ENCODE peak calls at places on chromosomes 4 and X, in five cellular contexts. J, C, S, V and O are unnamed samples.

GRCh38 chr4:81359207-81359606 is 112.5 kb downstream of the RASGEF1B start:
- DNase-seq in J (no peak), C (peak; percentile 71), S (no peak), V (no peak), O (no peak)

GRCh38 chr4:91963489-91963888 is 340.3 kb upstream of the GRID2 start:
- DNase-seq in J (peak; percentile 3), C (no peak), S (no peak), V (no peak), O (no peak)

GRCh38 chrX:27583976-27584375 is 6.2 kb upstream of the DCAF8L2 start:
- DNase-seq in J (no peak), C (no peak), S (no peak), V (no peak), O (no peak)

GRCh38 chr4:96317924-96318323 is 478.0 kb downstream of the PDHA2 start:
- DNase-seq in J (no peak), C (no peak), S (no peak), V (no peak), O (no peak)

GRCh38 chr4:13777341-13777740 is 149.8 kb upstream of the BOD1L1 start:
- DNase-seq in J (no peak), C (no peak), S (no peak), V (no peak), O (no peak)

GRCh38 chr4:139368990-139369389 is 66.7 kb upstream of the NDUFC1 start:
- DNase-seq in J (no peak), C (no peak), S (no peak), V (no peak), O (no peak)

GRCh38 chr4:78704981-78705757 is 71.0 kb upstream of the BMP2K start:
- DNase-seq in J (peak; percentile 55), C (peak; percentile 51), S (no peak), V (no peak), O (no peak)

GRCh38 chrX:84907324-84907946 is 96.2 kb upstream of the APOOL start:
- DNase-seq in J (peak; percentile 0), C (peak; percentile 5), S (peak; percentile 0), V (no peak), O (no peak)

GRCh38 chrX:153669174-153669890 is 4.3 kb downstream of the PNCK start:
- DNase-seq in J (no peak), C (no peak), S (peak; percentile 46), V (peak; percentile 60), O (peak; percentile 74)

GRCh38 chr4:41787931-41788330 is 39.4 kb upstream of the PHOX2B start:
- DNase-seq in J (no peak), C (no peak), S (no peak), V (no peak), O (no peak)

GRCh38 chr4:624705-625590 is at the start of gene PDE6B:
- DNase-seq in J (no peak), C (no peak), S (no peak), V (no peak), O (no peak)

GRCh38 chrX:115047181-115047580 is 29.8 kb upstream of the IL13RA2 start:
- DNase-seq in J (no peak), C (peak; percentile 66), S (no peak), V (no peak), O (no peak)

GRCh38 chr4:3452376-3452775 is 10.6 kb downstream of the HGFAC start:
- DNase-seq in J (no peak), C (no peak), S (no peak), V (no peak), O (no peak)

GRCh38 chr4:125547842-125548241 is 233.1 kb downstream of the FAT4 start:
- DNase-seq in J (no peak), C (no peak), S (no peak), V (no peak), O (no peak)

GRCh38 chr4:80446664-80447063 is 111.1 kb downstream of the CFAP299 start:
- DNase-seq in J (no peak), C (peak; percentile 76), S (no peak), V (no peak), O (no peak)

GRCh38 chr4:71866212-71866885 is 82.5 kb upstream of the GC start:
- DNase-seq in J (no peak), C (no peak), S (no peak), V (no peak), O (no peak)

GRCh38 chr4:3862640-3863420 is 96.6 kb downstream of the ADRA2C start:
- DNase-seq in J (no peak), C (no peak), S (no peak), V (peak; percentile 77), O (peak; percentile 58)

GRCh38 chr4:152321408-152321807 is 214.5 kb downstream of the FBXW7 start:
- DNase-seq in J (no peak), C (no peak), S (no peak), V (no peak), O (no peak)

GRCh38 chr4:3689576-3690551 is 76.3 kb upstream of the ADRA2C start:
- DNase-seq in J (no peak), C (no peak), S (no peak), V (no peak), O (no peak)

GRCh38 chr4:171612907-171613306 is 200.3 kb upstream of the GALNTL6 start:
- DNase-seq in J (no peak), C (no peak), S (no peak), V (no peak), O (no peak)

GRCh38 chr4:184792950-184793555 is 32.7 kb downstream of the ACSL1 start:
- DNase-seq in J (peak; percentile 92), C (peak; percentile 89), S (no peak), V (no peak), O (no peak)

GRCh38 chr4:164779811-164780216 is 25.9 kb downstream of the SMIM31 start:
- DNase-seq in J (peak; percentile 31), C (peak; percentile 62), S (peak; percentile 28), V (peak; percentile 58), O (peak; percentile 55)

GRCh38 chrX:14409341-14409740 is 120.0 kb upstream of the GLRA2 start:
- DNase-seq in J (peak; percentile 26), C (peak; percentile 3), S (no peak), V (no peak), O (no peak)

GRCh38 chr4:15781427-15782095 is 3.4 kb downstream of the CD38 start:
- DNase-seq in J (no peak), C (no peak), S (no peak), V (no peak), O (no peak)

GRCh38 chrX:139049455-139049854 is 337.9 kb upstream of the FGF13 start:
- DNase-seq in J (no peak), C (peak; percentile 47), S (no peak), V (no peak), O (no peak)

GRCh38 chrX:37922926-37923325 is 75.6 kb upstream of the DYNLT3 start:
- DNase-seq in J (no peak), C (no peak), S (no peak), V (no peak), O (no peak)

GRCh38 chrX:70262952-70263567 is 3.1 kb upstream of the P2RY4 start:
- DNase-seq in J (peak; percentile 40), C (peak; percentile 19), S (peak; percentile 46), V (peak; percentile 58), O (no peak)

GRCh38 chr4:113837397-113837796 is 75.9 kb upstream of the CAMK2D start:
- DNase-seq in J (peak; percentile 64), C (peak; percentile 90), S (peak; percentile 84), V (no peak), O (peak; percentile 27)

GRCh38 chrX:110536788-110537187 is 178.1 kb downstream of the RTL9 start:
- DNase-seq in J (no peak), C (no peak), S (no peak), V (no peak), O (no peak)

GRCh38 chr4:116055857-116056827 is 942.7 kb upstream of the NDST4 start:
- DNase-seq in J (no peak), C (no peak), S (peak; percentile 8), V (no peak), O (no peak)

GRCh38 chrX:124690495-124690894 is 344.1 kb downstream of the SH2D1A start:
- DNase-seq in J (peak; percentile 0), C (no peak), S (no peak), V (no peak), O (no peak)

GRCh38 chr4:143658336-143658735 is 42.1 kb downstream of the FREM3 start:
- DNase-seq in J (no peak), C (no peak), S (no peak), V (no peak), O (no peak)

GRCh38 chr4:127210877-127211276 is 421.9 kb upstream of the INTU start:
- DNase-seq in J (no peak), C (no peak), S (no peak), V (no peak), O (no peak)

GRCh38 chr4:2041234-2042130 is 17.6 kb upstream of the NAT8L start:
- DNase-seq in J (peak; percentile 84), C (peak; percentile 56), S (peak; percentile 80), V (peak; percentile 75), O (peak; percentile 97)

GRCh38 chr4:118335316-118335715 is 17.5 kb downstream of the PRSS12 start:
- DNase-seq in J (no peak), C (peak; percentile 55), S (no peak), V (no peak), O (no peak)

GRCh38 chr4:52103314-52103713 is 52.2 kb downstream of the SPATA18 start:
- DNase-seq in J (peak; percentile 11), C (peak; percentile 29), S (no peak), V (peak; percentile 26), O (no peak)
- TF ChIP-seq CTCF in J (peak; percentile 36), C (peak; percentile 59), S (peak; percentile 10), V (no peak), O (no peak)

GRCh38 chrX:135498236-135498635 is 22.2 kb upstream of the INTS6L start:
- DNase-seq in J (no peak), C (no peak), S (no peak), V (no peak), O (no peak)

GRCh38 chrX:135494453-135494852 is 26.0 kb upstream of the INTS6L start:
- DNase-seq in J (no peak), C (no peak), S (no peak), V (no peak), O (no peak)

DNA sequence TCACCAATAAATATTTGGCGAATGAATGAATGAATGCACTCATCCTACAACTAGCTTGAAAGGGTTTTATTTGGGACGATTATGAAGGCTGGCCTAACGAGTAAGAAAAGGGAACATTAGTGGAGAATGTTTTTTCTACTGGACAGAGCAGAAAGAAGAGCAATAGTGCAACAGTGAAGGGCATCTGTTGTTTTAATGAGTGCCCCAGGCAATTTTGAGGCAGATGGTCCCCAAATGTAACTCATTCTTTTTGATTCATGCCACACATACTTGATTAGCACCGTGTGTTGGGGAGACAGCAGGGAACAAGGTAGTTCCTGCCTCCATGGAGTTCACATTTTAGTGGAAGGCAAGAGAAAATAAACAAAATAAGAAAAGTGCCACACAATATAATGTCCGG is 22.7 kb upstream of the INTS6L start:
- DNase-seq in J (no peak), C (no peak), S (no peak), V (no peak), O (no peak)
- TF ChIP-seq CTCF in J (no peak), C (no peak), S (no peak), V (no peak), O (no peak)

DNA sequence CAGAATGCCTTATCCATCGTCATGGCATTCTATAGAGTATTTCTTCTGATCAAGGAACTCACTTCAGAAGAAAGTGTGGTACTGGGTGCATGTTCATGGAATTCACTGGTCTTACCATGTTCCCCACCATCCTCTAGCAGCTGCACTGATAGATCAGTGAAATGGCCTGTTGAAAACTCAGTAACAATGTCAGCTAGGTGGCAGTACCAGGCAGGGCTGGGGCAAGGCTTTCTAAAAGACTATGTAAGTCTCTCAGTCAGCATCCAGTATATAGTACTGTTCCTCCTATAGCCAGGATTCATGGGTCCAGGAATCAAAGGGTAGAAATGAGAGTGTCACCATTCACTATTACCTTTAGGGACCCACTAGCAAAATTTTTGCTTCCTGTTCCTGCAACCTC is 15.8 kb upstream of the LDB2 start:
- DNase-seq in J (no peak), C (peak; percentile 55), S (peak; percentile 2), V (peak; percentile 21), O (no peak)
- TF ChIP-seq CTCF in J (no peak), C (peak; percentile 66), S (peak; percentile 43), V (no peak), O (no peak)

GRCh38 chr4:120286813-120287212 is 220.2 kb upstream of the MAD2L1 start:
- DNase-seq in J (no peak), C (no peak), S (no peak), V (no peak), O (no peak)
- TF ChIP-seq CTCF in J (no peak), C (peak; percentile 18), S (no peak), V (peak; percentile 66), O (no peak)